ENCODE peak calls at places on chromosomes 16 and 17, in five cellular contexts. U is IMR-90, W is PC-3, N is K562, P is SK-N-SH. A is an unnamed sample. For H4K20me1 and H3K4me1, the result is how much of the 10 kb centered on the place peaks cover.

GRCh38 chr17:63039899-63040602 is 74.0 kb downstream of the TANC2 start:
- DNase-seq in U (peak), P (no peak), W (peak), N (no peak), A (no peak)

GRCh38 chr17:31378638-31379037 is 12.8 kb upstream of the RAB11FIP4 start:
- DNase-seq in U (no peak), W (no peak), P (no peak), N (no peak), A (peak)

GRCh38 chr17:79537686-79538085 is 73.2 kb downstream of the RBFOX3 start:
- DNase-seq in W (no peak), U (no peak), N (no peak), P (no peak), A (no peak)

GRCh38 chr17:38693700-38694329 is 11.3 kb upstream of the MLLT6 start:
- DNase-seq in U (peak), N (no peak), P (peak), W (no peak), A (no peak)

GRCh38 chr17:59001158-59001814 is 105.4 kb downstream of the TRIM37 start:
- DNase-seq in N (peak), P (no peak), W (peak), U (peak), A (peak)

GRCh38 chr16:49022351-49022963 is 259.2 kb downstream of the CBLN1 start:
- DNase-seq in P (no peak), N (no peak), U (no peak), W (peak), A (peak)

GRCh38 chr17:47948706-47949196 is 7.4 kb downstream of the PNPO start:
- DNase-seq in N (no peak), W (peak), P (no peak), U (no peak), A (no peak)

GRCh38 chr16:29899516-29900101 is at the start of gene SEZ6L2:
- DNase-seq in U (peak), N (peak), W (peak), P (peak), A (peak)

GRCh38 chr17:61770752-61771533 is 92.4 kb downstream of the BRIP1 start:
- DNase-seq in N (no peak), U (peak), W (no peak), P (no peak), A (no peak)

GRCh38 chr17:72164340-72164739 is 43.5 kb downstream of the SOX9 start:
- DNase-seq in P (no peak), U (peak), N (no peak), W (no peak), A (no peak)

GRCh38 chr17:83171661-83172060 is 92.3 kb downstream of the METRNL start:
- DNase-seq in U (no peak), N (no peak), W (no peak), P (peak), A (no peak)

GRCh38 chr16:76985362-76985761 is 205.6 kb upstream of the MON1B start:
- DNase-seq in U (no peak), N (no peak), W (no peak), P (no peak), A (no peak)

GRCh38 chr16:80836846-80837245 is 32.4 kb upstream of the CDYL2 start:
- DNase-seq in P (no peak), N (no peak), W (peak), U (no peak), A (no peak)

GRCh38 chr17:59763861-59764260 is 56.4 kb downstream of the VMP1 start:
- DNase-seq in N (no peak), W (no peak), P (no peak), U (peak), A (no peak)

GRCh38 chr17:41539979-41540701 is 12.0 kb upstream of the KRT19 start:
- DNase-seq in P (peak), W (no peak), U (no peak), N (no peak), A (no peak)

GRCh38 chr16:86740298-86740697 is 161.9 kb downstream of the FOXL1 start:
- DNase-seq in U (no peak), W (no peak), P (no peak), N (no peak), A (no peak)

GRCh38 chr17:40888321-40888720 is 3.3 kb upstream of the KRT20 start:
- DNase-seq in N (no peak), W (no peak), P (no peak), U (no peak), A (no peak)

GRCh38 chr17:27793168-27793905 is 7.0 kb downstream of the NOS2 start:
- DNase-seq in N (peak), U (no peak), W (no peak), P (peak), A (peak)

GRCh38 chr17:3982541-3983017 is 18.3 kb upstream of the ATP2A3 start:
- DNase-seq in N (no peak), W (no peak), P (peak), U (no peak), A (no peak)

GRCh38 chr16:81447383-81448101 is 2.9 kb downstream of the CMIP start:
- DNase-seq in P (no peak), U (no peak), N (no peak), W (peak), A (peak)

GRCh38 chr16:85781685-85782370 is 17.5 kb downstream of the EMC8 start:
- DNase-seq in N (no peak), P (no peak), U (peak), W (peak), A (no peak)

GRCh38 chr17:71251276-71251675 is 869.5 kb upstream of the SOX9 start:
- DNase-seq in N (no peak), P (no peak), U (peak), W (no peak), A (no peak)

GRCh38 chr17:28684963-28685362 is 23.0 kb downstream of the SUPT6H start:
- DNase-seq in W (peak), N (no peak), P (peak), U (peak), A (no peak)

DNA sequence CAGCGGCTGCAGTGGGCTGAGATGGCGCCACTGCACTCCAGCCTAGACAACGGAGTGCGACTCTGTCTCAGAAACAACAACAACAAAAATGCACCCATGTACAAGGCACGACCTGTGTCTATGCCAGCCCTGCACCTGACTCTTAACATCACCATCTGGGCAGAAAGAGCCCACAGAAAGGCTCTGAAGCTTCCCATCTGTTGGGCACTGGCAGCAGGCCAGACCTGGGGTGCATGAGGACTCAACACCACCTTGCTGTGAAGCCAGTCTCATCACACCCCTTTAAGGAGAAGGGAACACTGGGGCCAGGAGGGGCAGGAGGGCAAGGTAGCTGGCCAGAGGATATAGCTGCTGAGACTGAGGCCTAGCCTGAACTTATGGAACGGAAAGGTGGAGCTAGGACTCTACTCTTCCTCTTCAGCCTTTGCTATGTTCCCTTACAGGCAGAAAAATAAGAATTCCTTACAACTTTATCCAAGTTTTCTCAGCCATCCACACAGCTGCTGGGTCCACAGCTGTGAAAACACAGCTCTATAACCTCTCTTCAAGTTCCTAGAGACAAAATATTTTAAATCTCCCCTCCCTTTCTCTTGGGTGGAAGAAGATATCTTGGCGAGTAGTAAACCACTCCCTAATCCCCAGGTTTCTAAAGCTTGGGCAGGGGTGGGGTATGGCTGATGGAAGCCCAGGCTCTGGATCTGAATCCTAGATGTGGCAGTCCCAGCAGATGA is 2.8 kb downstream of the ELOB start:
- DNase-seq in P (no peak), W (no peak), U (no peak), N (no peak), A (no peak)
- H4K20me1 ChIP-seq in P (under half), W (under half), U (half or more), N (under half), A (under half)

GRCh38 chr17:77786090-77786489 is 172.4 kb upstream of the TNRC6C start:
- DNase-seq in U (no peak), W (no peak), P (no peak), N (no peak), A (peak)
- H3K4me1 ChIP-seq in U (under half), W (under half), P (under half), N (under half), A (half or more)

GRCh38 chr16:58614212-58614611 is 15.4 kb downstream of the CNOT1 start:
- DNase-seq in U (peak), P (no peak), W (peak), N (no peak), A (no peak)

GRCh38 chr16:58620396-58620795 is 9.2 kb downstream of the CNOT1 start:
- DNase-seq in P (no peak), W (no peak), N (no peak), U (no peak), A (no peak)

GRCh38 chr16:58614860-58615259 is 14.8 kb downstream of the CNOT1 start:
- DNase-seq in P (no peak), W (no peak), N (no peak), U (no peak), A (peak)

GRCh38 chr16:58615280-58615679 is 14.3 kb downstream of the CNOT1 start:
- DNase-seq in W (no peak), P (no peak), U (peak), N (no peak), A (no peak)
- H4K20me1 ChIP-seq in W (under half), P (half or more), U (half or more), N (under half), A (half or more)

GRCh38 chr16:11582157-11582814 is 4.4 kb downstream of the LITAF start:
- DNase-seq in N (no peak), P (no peak), W (no peak), U (no peak), A (peak)
- H3K4me1 ChIP-seq in N (under half), P (under half), W (under half), U (under half), A (under half)

GRCh38 chr16:88910284-88911147 is 44.1 kb upstream of the PABPN1L start:
- DNase-seq in P (no peak), W (no peak), N (no peak), U (no peak), A (no peak)

GRCh38 chr16:88906535-88907105 is 40.2 kb upstream of the PABPN1L start:
- DNase-seq in P (no peak), N (no peak), U (no peak), W (no peak), A (no peak)

GRCh38 chr16:88907768-88908167 is 41.3 kb upstream of the PABPN1L start:
- DNase-seq in W (peak), U (peak), P (no peak), N (no peak), A (no peak)

GRCh38 chr16:88909431-88910210 is 43.2 kb upstream of the PABPN1L start:
- DNase-seq in U (no peak), N (no peak), W (no peak), P (no peak), A (no peak)

DNA sequence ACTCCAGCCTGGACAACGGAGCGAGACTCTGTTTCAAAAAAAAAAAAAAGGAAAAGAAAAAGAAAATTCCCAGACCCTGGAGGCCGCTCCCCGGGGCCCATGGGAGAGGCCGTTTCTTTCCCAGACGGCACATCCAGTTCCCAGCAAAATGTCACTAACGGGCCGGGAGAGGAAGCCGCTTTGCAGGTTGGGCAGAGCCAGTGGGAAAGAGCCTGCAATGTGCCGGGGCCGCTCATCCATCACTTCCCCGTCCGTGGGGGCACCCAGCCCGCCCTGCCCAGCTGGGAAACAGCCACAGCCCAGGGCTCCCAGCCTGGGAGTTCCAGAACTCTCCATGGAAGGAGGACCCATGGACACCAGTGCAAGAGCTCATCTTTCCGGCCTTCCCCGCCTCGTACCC is 41.8 kb upstream of the PABPN1L start:
- DNase-seq in U (no peak), N (no peak), W (no peak), P (no peak), A (no peak)
- H4K20me1 ChIP-seq in U (under half), N (half or more), W (under half), P (under half), A (under half)

GRCh38 chr16:397736-398332 is 835 bp downstream of the NME4 start:
- DNase-seq in N (no peak), U (peak), W (peak), P (peak), A (peak)

GRCh38 chr16:398551-399277 is 1.7 kb downstream of the NME4 start:
- DNase-seq in U (no peak), P (no peak), N (no peak), W (no peak), A (peak)

GRCh38 chr16:400061-400540 is 1.6 kb upstream of the DECR2 start:
- DNase-seq in W (no peak), U (no peak), N (no peak), P (no peak), A (peak)

GRCh38 chr16:397135-397661 is at the start of gene NME4:
- DNase-seq in W (peak), P (peak), U (no peak), N (peak), A (peak)

DNA sequence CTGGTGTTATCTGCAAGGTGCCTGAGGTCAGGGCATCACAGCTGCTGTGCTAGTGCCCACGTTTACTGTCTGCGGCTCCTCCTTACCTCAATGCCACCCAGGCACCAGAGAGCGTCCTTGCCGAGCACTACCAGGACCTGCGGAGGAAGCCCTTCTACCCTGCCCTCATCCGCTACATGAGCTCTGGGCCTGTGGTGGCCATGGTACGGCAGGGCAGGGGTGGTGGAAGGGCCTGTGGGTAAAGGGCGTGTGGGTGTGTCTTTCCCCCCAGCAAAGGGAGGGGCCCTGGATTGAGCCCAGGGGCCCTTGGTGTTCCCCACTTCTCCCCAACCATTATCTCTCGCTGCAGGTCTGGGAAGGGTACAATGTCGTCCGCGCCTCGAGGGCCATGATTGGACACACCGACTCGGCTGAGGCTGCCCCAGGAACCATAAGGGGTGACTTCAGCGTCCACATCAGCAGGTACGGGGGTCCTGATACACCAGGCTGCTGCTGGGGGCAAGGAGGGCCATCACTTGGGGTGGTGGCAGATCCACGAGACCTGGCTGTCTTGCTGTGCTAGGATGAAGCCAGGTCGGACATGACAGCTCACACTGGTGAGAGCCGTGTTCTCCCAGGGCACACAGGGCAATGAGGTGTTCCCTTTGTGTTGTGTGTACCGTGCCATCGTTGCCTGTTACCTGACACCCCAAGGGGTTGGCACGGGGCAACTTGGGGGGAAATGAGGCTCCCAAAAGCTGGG is 2.2 kb upstream of the DECR2 start:
- DNase-seq in U (no peak), N (no peak), W (no peak), P (no peak), A (no peak)
- H3K4me1 ChIP-seq in U (under half), N (under half), W (under half), P (under half), A (under half)

GRCh38 chr17:80615311-80615710 is 70.7 kb downstream of the RPTOR start:
- DNase-seq in U (no peak), P (no peak), W (no peak), N (no peak), A (no peak)

GRCh38 chr17:80614320-80614719 is 69.7 kb downstream of the RPTOR start:
- DNase-seq in N (no peak), U (no peak), P (no peak), W (no peak), A (no peak)

GRCh38 chr17:80618304-80618703 is 73.7 kb downstream of the RPTOR start:
- DNase-seq in U (no peak), W (no peak), P (no peak), N (no peak), A (no peak)

GRCh38 chr17:80619535-80620235 is 75.0 kb downstream of the RPTOR start:
- DNase-seq in N (no peak), W (peak), U (peak), P (no peak), A (no peak)

DNA sequence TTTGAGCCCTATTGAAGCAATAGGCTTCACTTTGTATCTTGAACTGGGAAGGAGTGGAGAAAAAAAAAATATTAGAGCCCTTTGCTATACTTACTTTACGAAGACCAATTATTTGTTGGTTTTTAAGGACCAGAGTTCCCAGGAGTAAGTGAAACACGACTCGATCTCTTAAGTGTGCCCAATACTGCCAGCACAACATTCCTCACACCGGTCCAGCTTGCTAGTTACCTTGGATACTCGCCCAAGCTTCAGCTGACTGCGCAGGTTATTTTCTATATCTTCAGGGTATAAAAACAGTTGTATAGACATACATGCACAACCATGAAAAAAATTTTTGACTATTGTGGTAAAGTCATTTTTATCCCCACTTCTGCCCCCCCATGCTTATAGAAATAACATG is 72.1 kb downstream of the RPTOR start:
- DNase-seq in U (no peak), N (no peak), W (no peak), P (no peak), A (no peak)
- H4K20me1 ChIP-seq in U (under half), N (under half), W (under half), P (under half), A (under half)

DNA sequence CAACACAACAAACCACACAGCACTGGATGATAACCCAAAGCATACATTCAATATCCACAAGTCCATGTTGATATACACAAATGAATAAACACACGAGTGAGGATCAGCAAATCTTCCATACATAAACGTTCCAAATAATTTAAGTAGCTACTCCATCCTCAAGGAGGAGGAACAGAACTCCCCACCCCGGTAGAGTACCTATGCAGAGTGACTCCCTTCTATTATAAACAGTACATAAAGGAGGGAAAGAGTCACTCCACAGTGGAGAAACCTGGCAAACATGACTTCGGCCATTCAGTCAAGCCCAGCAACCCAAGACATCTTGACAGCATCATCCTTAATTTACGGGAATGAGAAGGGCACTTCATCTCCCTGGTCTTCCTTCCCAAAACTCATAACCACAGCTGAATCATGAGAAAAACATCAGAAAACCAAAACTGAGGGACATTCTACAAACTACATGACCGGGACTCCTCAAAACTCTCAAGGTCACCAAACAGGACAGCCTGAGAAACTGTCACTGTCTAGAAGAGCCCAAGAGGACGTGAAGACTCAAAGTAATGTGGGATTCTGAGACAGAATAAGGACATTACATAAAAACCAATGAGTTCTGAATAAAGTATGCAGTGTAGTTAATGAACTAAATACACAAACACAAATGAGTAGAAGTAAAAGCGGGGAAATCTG is 5.6 kb downstream of the USP22 start:
- DNase-seq in U (no peak), N (no peak), P (no peak), W (peak), A (no peak)
- H3K4me1 ChIP-seq in U (under half), N (under half), P (under half), W (under half), A (half or more)